ENCODE peak calls at places on chromosomes 7 and 10, in four cellular contexts. W is KG1, U is T-helper 9 cell, K is A549. M is an unnamed sample.

GRCh38 chr7:101743995-101744360 is 73.4 kb upstream of the CUX1 start:
- DNase-seq in K (no peak), U (no peak), W (no peak), M (no peak)

GRCh38 chr7:85075864-85076263 is 111.0 kb downstream of the SEMA3D start:
- DNase-seq in K (no peak), U (no peak), W (no peak), M (no peak)

GRCh38 chr7:77455334-77455733 is 39.2 kb upstream of the GSAP start:
- DNase-seq in K (peak; percentile 68), U (no peak), W (no peak), M (peak; percentile 63)

GRCh38 chr10:88401671-88402347 is 181.3 kb downstream of the RNLS start:
- DNase-seq in U (no peak), W (no peak), K (no peak), M (no peak)

GRCh38 chr7:140284062-140284461 is 107.3 kb upstream of the KDM7A start:
- DNase-seq in U (no peak), K (no peak), W (no peak), M (peak; percentile 91)

GRCh38 chr10:126262971-126263370 is 125.3 kb downstream of the ADAM12 start:
- DNase-seq in K (no peak), U (no peak), W (no peak), M (no peak)

GRCh38 chr10:71213761-71214440 is 1.5 kb downstream of the UNC5B start:
- DNase-seq in U (no peak), K (peak; percentile 33), W (no peak), M (no peak)

GRCh38 chr10:123996302-123996701 is 97.1 kb downstream of the CHST15 start:
- DNase-seq in W (no peak), U (no peak), K (no peak), M (no peak)

GRCh38 chr7:138603549-138604324 is 97.4 kb downstream of the SVOPL start:
- DNase-seq in K (no peak), U (no peak), W (no peak), M (no peak)

GRCh38 chr10:61971016-61971350 is 69.5 kb downstream of the ARID5B start:
- DNase-seq in U (no peak), W (no peak), K (no peak), M (peak; percentile 29)

GRCh38 chr7:45185028-45185863 is 27.7 kb downstream of the RAMP3 start:
- DNase-seq in W (no peak), U (no peak), K (no peak), M (no peak)

GRCh38 chr10:68560201-68560915 is at the start of gene TET1:
- DNase-seq in W (no peak), K (peak; percentile 64), U (no peak), M (no peak)

GRCh38 chr10:55668326-55668922 is 692.6 kb downstream of the ZWINT start:
- DNase-seq in U (no peak), W (no peak), K (no peak), M (no peak)

GRCh38 chr10:3886191-3886590 is 101.2 kb upstream of the KLF6 start:
- DNase-seq in U (no peak), K (peak; percentile 87), W (no peak), M (no peak)

GRCh38 chr10:101690461-101690860 is 4.5 kb downstream of the FBXW4 start:
- DNase-seq in U (no peak), W (no peak), K (no peak), M (no peak)

GRCh38 chr10:79098596-79099015 is 29.8 kb downstream of the ZMIZ1 start:
- DNase-seq in U (no peak), K (no peak), W (no peak), M (no peak)

GRCh38 chr10:87635498-87636312 is 24.0 kb upstream of the PAPSS2 start:
- DNase-seq in U (no peak), W (no peak), K (no peak), M (no peak)

GRCh38 chr7:137954614-137955013 is 47.3 kb downstream of the CREB3L2 start:
- DNase-seq in U (no peak), W (no peak), K (no peak), M (no peak)

GRCh38 chr10:67663449-67664087 is 32.4 kb downstream of the CTNNA3 start:
- DNase-seq in K (no peak), U (no peak), W (no peak), M (no peak)

GRCh38 chr7:128937647-128938523 is at the start of gene IRF5:
- DNase-seq in U (no peak), W (no peak), K (peak; percentile 37), M (no peak)

GRCh38 chr10:125269716-125270115 is 109.4 kb upstream of the CTBP2 start:
- DNase-seq in W (no peak), U (no peak), K (no peak), M (no peak)

GRCh38 chr10:119364941-119365340 is 157.6 kb downstream of the GRK5 start:
- DNase-seq in W (no peak), U (no peak), K (no peak), M (no peak)

GRCh38 chr7:108637049-108637621 is 67.5 kb downstream of the DNAJB9 start:
- DNase-seq in U (no peak), W (no peak), K (no peak), M (no peak)

GRCh38 chr10:132236161-132236560 is 49.4 kb downstream of the DPYSL4 start:
- DNase-seq in U (no peak), W (no peak), K (no peak), M (no peak)

GRCh38 chr10:69047111-69047837 is 40.6 kb upstream of the SRGN start:
- DNase-seq in K (no peak), U (no peak), W (no peak), M (no peak)

GRCh38 chr10:24642921-24643678 is 80.6 kb downstream of the ARHGAP21 start:
- DNase-seq in U (no peak), K (peak; percentile 62), W (no peak), M (peak; percentile 81)

GRCh38 chr10:13690281-13690825 is 103.6 kb downstream of the PRPF18 start:
- DNase-seq in K (no peak), U (no peak), W (no peak), M (no peak)

GRCh38 chr10:88979153-88979562 is 11.4 kb upstream of the FAS start:
- DNase-seq in U (no peak), W (no peak), K (no peak), M (peak; percentile 95)

GRCh38 chr10:116740971-116741370 is 1.4 kb downstream of the HSPA12A start:
- DNase-seq in W (no peak), K (no peak), U (no peak), M (no peak)

GRCh38 chr7:54563329-54563916 is 21.2 kb downstream of the VSTM2A start:
- DNase-seq in W (no peak), K (no peak), U (no peak), M (no peak)

GRCh38 chr7:70829221-70830059 is 302.5 kb upstream of the GALNT17 start:
- DNase-seq in U (peak; percentile 54), W (peak; percentile 42), K (peak; percentile 53), M (peak; percentile 16)

GRCh38 chr7:10802526-10802925 is 171.1 kb upstream of the PHF14 start:
- DNase-seq in U (no peak), W (no peak), K (no peak), M (peak; percentile 96)

GRCh38 chr7:47803846-47804245 is 144.4 kb downstream of the PKD1L1 start:
- DNase-seq in W (no peak), K (no peak), U (no peak), M (no peak)

GRCh38 chr10:127907411-127908105 is 655 bp downstream of the PTPRE start:
- DNase-seq in K (no peak), W (no peak), U (no peak), M (peak; percentile 49)

GRCh38 chr10:63681965-63682704 is 160.9 kb downstream of the REEP3 start:
- DNase-seq in W (no peak), K (no peak), U (no peak), M (no peak)

GRCh38 chr7:47190462-47190861 is 391.4 kb downstream of the TNS3 start:
- DNase-seq in K (no peak), W (no peak), U (no peak), M (no peak)

GRCh38 chr7:1481300-1481699 is 22.0 kb upstream of the MICALL2 start:
- DNase-seq in U (no peak), W (no peak), K (no peak), M (no peak)